ENCODE peak calls at places on chromosomes 4 and X, in nine cellular contexts. One of them, this sample, is unnamed.

GRCh38 chrX:153302796-153303195 is 18.8 kb downstream of the PNMA6F start:
- DNase-seq in brain microvascular endothelial cell: no peak
- DNase-seq in heart left ventricle: no peak
- DNase-seq in lower lobe of right lung: no peak
- DNase-seq in AG09309: no peak
- DNase-seq in fibroblast of mammary gland: no peak
- DNase-seq in bronchial epithelial cell: no peak
- DNase-seq in astrocyte of the spinal cord: no peak
- DNase-seq in psoas muscle: no peak
- DNase-seq in this sample: no peak

GRCh38 chrX:16635040-16635439 is 14.9 kb upstream of the S100G start:
- DNase-seq in AG09309: no peak
- DNase-seq in brain microvascular endothelial cell: no peak
- DNase-seq in lower lobe of right lung: no peak
- DNase-seq in heart left ventricle: no peak
- DNase-seq in astrocyte of the spinal cord: no peak
- DNase-seq in fibroblast of mammary gland: no peak
- DNase-seq in psoas muscle: no peak
- DNase-seq in bronchial epithelial cell: no peak
- DNase-seq in this sample: no peak

GRCh38 chrX:106894978-106895452 is 8.1 kb downstream of the RIPPLY1 start:
- DNase-seq in fibroblast of mammary gland: peak; percentile 75
- DNase-seq in AG09309: peak; percentile 20
- DNase-seq in brain microvascular endothelial cell: peak; percentile 56
- DNase-seq in bronchial epithelial cell: peak; percentile 77
- DNase-seq in psoas muscle: peak; percentile 23
- DNase-seq in heart left ventricle: peak; percentile 49
- DNase-seq in astrocyte of the spinal cord: peak; percentile 76
- DNase-seq in lower lobe of right lung: no peak
- DNase-seq in this sample: peak; percentile 73

GRCh38 chrX:3549442-3549875 is 164.0 kb downstream of the PRKX start:
- DNase-seq in brain microvascular endothelial cell: peak; percentile 24
- DNase-seq in astrocyte of the spinal cord: peak; percentile 7
- DNase-seq in AG09309: no peak
- DNase-seq in fibroblast of mammary gland: peak; percentile 60
- DNase-seq in bronchial epithelial cell: peak; percentile 10
- DNase-seq in heart left ventricle: no peak
- DNase-seq in psoas muscle: no peak
- DNase-seq in lower lobe of right lung: no peak
- DNase-seq in this sample: peak; percentile 39

GRCh38 chr4:166277406-166277805 is 404.4 kb downstream of the TLL1 start:
- DNase-seq in fibroblast of mammary gland: no peak
- DNase-seq in astrocyte of the spinal cord: peak; percentile 32
- DNase-seq in psoas muscle: no peak
- DNase-seq in AG09309: no peak
- DNase-seq in brain microvascular endothelial cell: peak; percentile 13
- DNase-seq in lower lobe of right lung: no peak
- DNase-seq in bronchial epithelial cell: no peak
- DNase-seq in heart left ventricle: no peak
- DNase-seq in this sample: peak; percentile 26

GRCh38 chrX:1466971-1467561 is 14.4 kb upstream of the ASMTL start:
- DNase-seq in psoas muscle: no peak
- DNase-seq in AG09309: no peak
- DNase-seq in brain microvascular endothelial cell: no peak
- DNase-seq in astrocyte of the spinal cord: no peak
- DNase-seq in heart left ventricle: no peak
- DNase-seq in bronchial epithelial cell: no peak
- DNase-seq in fibroblast of mammary gland: no peak
- DNase-seq in lower lobe of right lung: no peak
- DNase-seq in this sample: no peak

GRCh38 chrX:73962948-73963347 is 341.0 kb upstream of the ZCCHC13 start:
- DNase-seq in psoas muscle: no peak
- DNase-seq in fibroblast of mammary gland: no peak
- DNase-seq in bronchial epithelial cell: no peak
- DNase-seq in brain microvascular endothelial cell: no peak
- DNase-seq in heart left ventricle: no peak
- DNase-seq in AG09309: no peak
- DNase-seq in astrocyte of the spinal cord: no peak
- DNase-seq in lower lobe of right lung: no peak
- DNase-seq in this sample: no peak

GRCh38 chr4:40612831-40613230 is 16.8 kb downstream of the RBM47 start:
- DNase-seq in AG09309: no peak
- DNase-seq in heart left ventricle: no peak
- DNase-seq in lower lobe of right lung: no peak
- DNase-seq in brain microvascular endothelial cell: no peak
- DNase-seq in fibroblast of mammary gland: no peak
- DNase-seq in psoas muscle: no peak
- DNase-seq in astrocyte of the spinal cord: no peak
- DNase-seq in bronchial epithelial cell: no peak
- DNase-seq in this sample: no peak

GRCh38 chr4:182449960-182450359 is 206.8 kb downstream of the TENM3 start:
- DNase-seq in lower lobe of right lung: no peak
- DNase-seq in brain microvascular endothelial cell: no peak
- DNase-seq in AG09309: no peak
- DNase-seq in psoas muscle: no peak
- DNase-seq in heart left ventricle: no peak
- DNase-seq in fibroblast of mammary gland: peak; percentile 20
- DNase-seq in bronchial epithelial cell: no peak
- DNase-seq in astrocyte of the spinal cord: peak; percentile 37
- DNase-seq in this sample: no peak

GRCh38 chr4:81839347-81840042 is 367.8 kb upstream of the RASGEF1B start:
- DNase-seq in AG09309: no peak
- DNase-seq in lower lobe of right lung: no peak
- DNase-seq in fibroblast of mammary gland: no peak
- DNase-seq in bronchial epithelial cell: peak; percentile 4
- DNase-seq in astrocyte of the spinal cord: no peak
- DNase-seq in heart left ventricle: no peak
- DNase-seq in psoas muscle: no peak
- DNase-seq in brain microvascular endothelial cell: no peak
- DNase-seq in this sample: no peak

GRCh38 chrX:150547511-150548115 is 20.8 kb upstream of the MTM1 start:
- DNase-seq in fibroblast of mammary gland: peak; percentile 43
- DNase-seq in AG09309: no peak
- DNase-seq in psoas muscle: peak; percentile 70
- DNase-seq in bronchial epithelial cell: peak; percentile 5
- DNase-seq in lower lobe of right lung: peak; percentile 82
- DNase-seq in astrocyte of the spinal cord: peak; percentile 37
- DNase-seq in heart left ventricle: peak; percentile 85
- DNase-seq in brain microvascular endothelial cell: peak; percentile 4
- DNase-seq in this sample: peak; percentile 34

GRCh38 chrX:11558972-11559371 is 106.7 kb downstream of the ARHGAP6 start:
- DNase-seq in brain microvascular endothelial cell: no peak
- DNase-seq in AG09309: no peak
- DNase-seq in bronchial epithelial cell: no peak
- DNase-seq in lower lobe of right lung: peak; percentile 41
- DNase-seq in fibroblast of mammary gland: no peak
- DNase-seq in heart left ventricle: no peak
- DNase-seq in psoas muscle: no peak
- DNase-seq in astrocyte of the spinal cord: no peak
- DNase-seq in this sample: no peak

GRCh38 chr4:16667464-16667863 is 231.0 kb downstream of the LDB2 start:
- DNase-seq in astrocyte of the spinal cord: peak; percentile 80
- DNase-seq in fibroblast of mammary gland: peak; percentile 95
- DNase-seq in bronchial epithelial cell: peak; percentile 15
- DNase-seq in psoas muscle: no peak
- DNase-seq in lower lobe of right lung: no peak
- DNase-seq in brain microvascular endothelial cell: peak; percentile 86
- DNase-seq in heart left ventricle: no peak
- DNase-seq in AG09309: peak; percentile 75
- DNase-seq in this sample: peak; percentile 53

GRCh38 chrX:13791559-13791958 is 25.3 kb downstream of the GPM6B start:
- DNase-seq in AG09309: no peak
- DNase-seq in heart left ventricle: no peak
- DNase-seq in brain microvascular endothelial cell: no peak
- DNase-seq in astrocyte of the spinal cord: peak; percentile 14
- DNase-seq in bronchial epithelial cell: no peak
- DNase-seq in lower lobe of right lung: no peak
- DNase-seq in psoas muscle: no peak
- DNase-seq in fibroblast of mammary gland: peak; percentile 38
- DNase-seq in this sample: no peak

GRCh38 chr4:3451956-3452355 is 10.2 kb downstream of the HGFAC start:
- DNase-seq in AG09309: no peak
- DNase-seq in heart left ventricle: no peak
- DNase-seq in lower lobe of right lung: no peak
- DNase-seq in bronchial epithelial cell: peak; percentile 69
- DNase-seq in astrocyte of the spinal cord: peak; percentile 40
- DNase-seq in psoas muscle: no peak
- DNase-seq in brain microvascular endothelial cell: peak; percentile 6
- DNase-seq in fibroblast of mammary gland: peak; percentile 71
- DNase-seq in this sample: no peak

GRCh38 chrX:123713434-123713833 is 19.4 kb downstream of the THOC2 start:
- DNase-seq in fibroblast of mammary gland: no peak
- DNase-seq in heart left ventricle: no peak
- DNase-seq in AG09309: no peak
- DNase-seq in astrocyte of the spinal cord: no peak
- DNase-seq in lower lobe of right lung: no peak
- DNase-seq in bronchial epithelial cell: no peak
- DNase-seq in brain microvascular endothelial cell: no peak
- DNase-seq in psoas muscle: no peak
- DNase-seq in this sample: no peak

GRCh38 chr4:125314676-125315570 is at the start of gene FAT4:
- DNase-seq in bronchial epithelial cell: peak; percentile 86
- DNase-seq in heart left ventricle: peak; percentile 98
- DNase-seq in brain microvascular endothelial cell: peak; percentile 97
- DNase-seq in AG09309: peak; percentile 92
- DNase-seq in fibroblast of mammary gland: peak; percentile 97
- DNase-seq in astrocyte of the spinal cord: peak; percentile 99
- DNase-seq in psoas muscle: peak; percentile 95
- DNase-seq in lower lobe of right lung: peak; percentile 93
- DNase-seq in this sample: peak; percentile 98
- TF ChIP-seq CTCF in bronchial epithelial cell: peak; percentile 10
- TF ChIP-seq CTCF in heart left ventricle: peak; percentile 14
- TF ChIP-seq CTCF in brain microvascular endothelial cell: peak; percentile 41
- TF ChIP-seq CTCF in AG09309: no peak
- TF ChIP-seq CTCF in fibroblast of mammary gland: no peak
- TF ChIP-seq CTCF in astrocyte of the spinal cord: peak; percentile 12
- TF ChIP-seq CTCF in psoas muscle: peak; percentile 17
- TF ChIP-seq CTCF in lower lobe of right lung: no peak
- TF ChIP-seq CTCF in this sample: no peak

DNA sequence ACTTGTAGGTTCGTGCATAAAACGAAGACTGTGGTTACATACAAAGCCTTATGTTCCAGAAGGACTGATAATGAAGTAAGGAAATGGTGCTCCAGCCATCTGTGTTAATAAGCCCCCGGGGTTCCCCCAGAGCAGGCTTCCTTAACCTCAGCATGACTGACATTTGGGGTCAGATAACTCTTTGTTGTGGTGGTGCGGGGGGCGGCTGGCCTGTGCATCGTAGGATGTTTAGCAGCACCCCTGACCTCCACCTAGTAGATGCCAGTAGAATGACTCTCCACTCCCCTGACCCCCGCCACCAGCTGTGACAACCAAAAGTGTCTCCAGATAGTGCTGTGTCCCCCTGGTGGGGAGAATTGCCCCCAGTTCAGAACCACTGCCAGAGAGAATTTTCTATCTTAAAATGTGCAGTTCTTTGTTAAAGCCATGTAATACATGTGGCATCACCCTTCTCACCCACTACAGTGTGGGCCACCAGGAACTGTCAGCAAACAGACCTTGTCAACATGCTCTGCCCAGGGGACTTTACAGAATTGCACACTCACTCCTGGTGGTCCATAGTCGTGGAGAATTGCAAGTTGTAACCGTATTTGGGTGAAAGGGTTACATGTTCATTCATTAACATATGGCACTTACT is 7.5 kb downstream of the SH3KBP1 start:
- DNase-seq in brain microvascular endothelial cell: no peak
- DNase-seq in astrocyte of the spinal cord: no peak
- DNase-seq in lower lobe of right lung: no peak
- DNase-seq in heart left ventricle: no peak
- DNase-seq in psoas muscle: no peak
- DNase-seq in bronchial epithelial cell: no peak
- DNase-seq in AG09309: no peak
- DNase-seq in fibroblast of mammary gland: no peak
- DNase-seq in this sample: no peak
- H3K4me3 ChIP-seq in brain microvascular endothelial cell: no peak overlapping the region
- H3K4me3 ChIP-seq in astrocyte of the spinal cord: no peak overlapping the region
- H3K4me3 ChIP-seq in lower lobe of right lung: no peak overlapping the region
- H3K4me3 ChIP-seq in heart left ventricle: no peak overlapping the region
- H3K4me3 ChIP-seq in psoas muscle: no peak overlapping the region
- H3K4me3 ChIP-seq in bronchial epithelial cell: no peak overlapping the region
- H3K4me3 ChIP-seq in AG09309: no peak overlapping the region
- H3K4me3 ChIP-seq in fibroblast of mammary gland: no peak overlapping the region
- H3K4me3 ChIP-seq in this sample: no peak overlapping the region

DNA sequence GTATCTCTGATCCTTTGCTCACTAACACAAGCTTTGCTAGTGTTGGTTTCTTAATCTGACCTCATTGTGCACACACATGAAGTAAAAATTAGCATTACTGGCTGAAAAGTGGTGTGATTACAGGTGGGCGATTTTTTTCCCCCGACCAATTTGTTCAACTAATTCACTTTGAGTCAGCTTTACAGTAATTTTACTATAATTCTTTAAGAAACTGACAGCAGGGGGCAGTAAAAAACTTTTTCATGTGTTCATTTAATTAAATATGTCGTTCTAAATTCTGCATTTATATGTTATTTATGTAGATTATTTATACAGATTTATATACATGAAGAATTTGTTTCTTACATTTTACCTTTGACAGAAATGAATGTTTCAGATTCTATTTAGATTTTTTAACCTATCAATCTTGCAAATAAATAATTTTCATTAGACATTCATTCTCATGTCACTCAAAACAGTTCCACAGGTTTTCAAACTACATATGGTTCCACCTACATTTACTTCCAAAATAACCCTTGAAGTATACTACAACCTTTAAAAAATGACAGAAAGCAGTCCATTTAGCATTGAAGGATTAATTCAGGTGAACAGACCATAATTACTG is 17.5 kb downstream of the PALLD start:
- DNase-seq in AG09309: no peak
- DNase-seq in fibroblast of mammary gland: peak; percentile 64
- DNase-seq in psoas muscle: no peak
- DNase-seq in lower lobe of right lung: no peak
- DNase-seq in brain microvascular endothelial cell: no peak
- DNase-seq in heart left ventricle: no peak
- DNase-seq in bronchial epithelial cell: peak; percentile 51
- DNase-seq in astrocyte of the spinal cord: peak; percentile 67
- DNase-seq in this sample: peak; percentile 75
- TF ChIP-seq CTCF in AG09309: no peak
- TF ChIP-seq CTCF in fibroblast of mammary gland: peak; percentile 31
- TF ChIP-seq CTCF in psoas muscle: peak; percentile 58
- TF ChIP-seq CTCF in lower lobe of right lung: peak; percentile 47
- TF ChIP-seq CTCF in brain microvascular endothelial cell: no peak
- TF ChIP-seq CTCF in heart left ventricle: peak; percentile 54
- TF ChIP-seq CTCF in bronchial epithelial cell: peak; percentile 17
- TF ChIP-seq CTCF in astrocyte of the spinal cord: peak; percentile 19
- TF ChIP-seq CTCF in this sample: peak; percentile 15

DNA sequence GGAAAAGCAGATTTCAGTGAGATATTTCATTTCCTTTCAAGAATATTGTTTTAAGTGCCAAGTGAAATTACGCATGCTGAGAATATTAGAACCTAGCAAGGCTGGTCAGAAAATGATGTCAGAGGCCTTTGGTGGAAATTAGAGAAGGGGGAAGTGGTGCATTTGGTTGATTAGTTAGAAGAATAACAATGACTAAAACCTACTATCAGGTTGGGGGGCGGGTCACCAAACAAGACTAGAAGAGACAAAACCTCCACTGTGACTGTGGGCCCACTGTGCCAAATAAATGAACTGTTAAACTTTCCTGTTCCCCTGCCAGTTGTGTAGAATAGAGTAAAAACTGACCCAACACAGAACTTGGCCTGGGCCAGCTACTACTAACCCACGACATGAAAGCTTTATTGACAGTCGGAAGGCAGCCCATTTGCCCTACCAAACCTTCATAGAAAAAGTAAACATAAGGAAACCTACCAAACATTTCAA is 2.9 kb downstream of the RAPGEF2 start:
- DNase-seq in heart left ventricle: no peak
- DNase-seq in fibroblast of mammary gland: peak; percentile 82
- DNase-seq in AG09309: no peak
- DNase-seq in lower lobe of right lung: no peak
- DNase-seq in brain microvascular endothelial cell: peak; percentile 86
- DNase-seq in bronchial epithelial cell: peak; percentile 80
- DNase-seq in astrocyte of the spinal cord: peak; percentile 88
- DNase-seq in psoas muscle: no peak
- DNase-seq in this sample: peak; percentile 79
- H3K4me3 ChIP-seq in heart left ventricle: peak overlapping the region; percentile 99
- H3K4me3 ChIP-seq in fibroblast of mammary gland: peak overlapping the region; percentile 89
- H3K4me3 ChIP-seq in AG09309: no peak overlapping the region
- H3K4me3 ChIP-seq in lower lobe of right lung: peak overlapping the region; percentile 98
- H3K4me3 ChIP-seq in brain microvascular endothelial cell: peak overlapping the region; percentile 88
- H3K4me3 ChIP-seq in bronchial epithelial cell: peak overlapping the region; percentile 6
- H3K4me3 ChIP-seq in astrocyte of the spinal cord: peak overlapping the region; percentile 71
- H3K4me3 ChIP-seq in psoas muscle: peak overlapping the region; percentile 99
- H3K4me3 ChIP-seq in this sample: peak overlapping the region; percentile 80